ENCODE peak calls at places on chromosome 17, in six cellular contexts. M, G, O, C, V and T are unnamed samples.

GRCh38 chr17:44202756-44203155 is 3.1 kb upstream of the ATXN7L3 start:
- DNase-seq in M (no peak), G (no peak), O (no peak), C (no peak), V (no peak), T (no peak)

GRCh38 chr17:2171725-2172446 is 117.0 kb downstream of the HIC1 start:
- DNase-seq in M (no peak), G (no peak), O (peak), C (peak), V (peak), T (no peak)

GRCh38 chr17:38705803-38706624 is 941 bp downstream of the MLLT6 start:
- DNase-seq in M (peak), G (peak), O (peak), C (peak), V (peak), T (no peak)

GRCh38 chr17:29577778-29578211 is 9.3 kb downstream of the TP53I13 start:
- DNase-seq in M (no peak), G (no peak), O (no peak), C (peak), V (peak), T (no peak)

GRCh38 chr17:57881143-57881542 is 31.3 kb upstream of the MRPS23 start:
- DNase-seq in M (no peak), G (no peak), O (peak), C (no peak), V (peak), T (no peak)

GRCh38 chr17:57593739-57594462 is 151.2 kb downstream of the CCDC182 start:
- DNase-seq in M (no peak), G (no peak), O (no peak), C (no peak), V (no peak), T (no peak)

GRCh38 chr17:72365857-72366415 is 245.1 kb downstream of the SOX9 start:
- DNase-seq in M (peak), G (no peak), O (peak), C (no peak), V (no peak), T (no peak)

GRCh38 chr17:76781056-76781982 is 43.4 kb downstream of the MFSD11 start:
- DNase-seq in M (peak), G (no peak), O (no peak), C (no peak), V (no peak), T (no peak)

GRCh38 chr17:8121531-8122390 is 2.1 kb downstream of the HES7 start:
- DNase-seq in M (peak), G (peak), O (peak), C (no peak), V (peak), T (no peak)

GRCh38 chr17:202501-202951 is 21.1 kb upstream of the DOC2B start:
- DNase-seq in M (no peak), G (no peak), O (no peak), C (no peak), V (no peak), T (no peak)

GRCh38 chr17:34990921-34991365 is 10.6 kb downstream of the LIG3 start:
- DNase-seq in M (no peak), G (no peak), O (peak), C (no peak), V (no peak), T (no peak)